ENCODE peak calls at places on chromosome 17, in seven cellular contexts. B is fibroblast of lung; K is activated naive CD4-positive, alpha-beta T cell treated with anti-CD3 and anti-CD28 coated beads, Interleukin-2, amount 10 ng/mL, durations not matched to agents 7 days and 5 days; V is left ventricle myocardium superior; W is HTR-8/SVneo; P is right atrium auricular region; O is aorta. Z is an unnamed sample.

GRCh38 chr17:50953831-50954601 is 87.9 kb upstream of the TOB1 start:
- DNase-seq in K (no peak), B (peak), W (peak), P (peak), O (peak), V (peak), Z (no peak)

GRCh38 chr17:75594499-75595283 is 7.1 kb downstream of the MYO15B start:
- DNase-seq in K (no peak), V (no peak), O (no peak), P (no peak), B (no peak), W (no peak), Z (no peak)

GRCh38 chr17:79202476-79202875 is 127.9 kb downstream of the ENGASE start:
- DNase-seq in W (no peak), K (no peak), P (no peak), B (no peak), V (no peak), O (no peak), Z (no peak)

GRCh38 chr17:49817993-49818392 is 29.5 kb downstream of the KAT7 start:
- DNase-seq in B (no peak), P (no peak), O (no peak), W (no peak), V (no peak), K (peak), Z (no peak)

GRCh38 chr17:40615295-40615988 is 32.2 kb downstream of the SMARCE1 start:
- DNase-seq in O (no peak), V (no peak), P (no peak), B (peak), K (peak), W (peak), Z (no peak)

GRCh38 chr17:7992516-7992915 is 9.9 kb upstream of the GUCY2D start:
- DNase-seq in O (no peak), B (peak), V (no peak), K (no peak), W (no peak), P (no peak), Z (no peak)

GRCh38 chr17:17682737-17683675 is 1.7 kb downstream of the RAI1 start:
- DNase-seq in B (peak), P (no peak), K (peak), W (no peak), V (peak), O (peak), Z (peak)

GRCh38 chr17:32483451-32484019 is 3.3 kb upstream of the CDK5R1 start:
- DNase-seq in W (peak), O (peak), V (peak), K (peak), P (peak), B (peak), Z (peak)

GRCh38 chr17:19725486-19725885 is 9.1 kb upstream of the SLC47A2 start:
- DNase-seq in B (no peak), K (no peak), P (no peak), O (no peak), W (no peak), V (no peak), Z (no peak)

GRCh38 chr17:19730829-19731228 is 14.4 kb upstream of the SLC47A2 start:
- DNase-seq in W (no peak), B (no peak), O (peak), K (no peak), V (no peak), P (no peak), Z (no peak)

GRCh38 chr17:81481011-81481799 is 31.4 kb downstream of the ACTG1 start:
- DNase-seq in V (peak), W (peak), B (peak), K (peak), P (peak), O (peak), Z (peak)

GRCh38 chr17:4509402-4509801 is 10.7 kb downstream of the SPNS2 start:
- DNase-seq in B (no peak), K (peak), O (peak), V (no peak), P (no peak), W (no peak), Z (no peak)

GRCh38 chr17:47967607-47968252 is 3.2 kb upstream of the CDK5RAP3 start:
- DNase-seq in O (no peak), P (no peak), K (no peak), B (peak), W (peak), V (no peak), Z (no peak)

GRCh38 chr17:47862621-47863440 is 11.9 kb upstream of the SP6 start:
- DNase-seq in B (peak), O (no peak), V (no peak), W (peak), K (no peak), P (no peak), Z (no peak)

GRCh38 chr17:61399131-61400057 is at the start of gene TBX2:
- DNase-seq in K (no peak), B (peak), W (peak), P (peak), O (peak), V (peak), Z (no peak)

GRCh38 chr17:39538875-39539274 is 68.8 kb downstream of the NEUROD2 start:
- DNase-seq in O (no peak), K (no peak), P (no peak), V (no peak), B (peak), W (no peak), Z (no peak)

GRCh38 chr17:40915199-40915661 is 22.2 kb downstream of the KRT23 start:
- DNase-seq in W (peak), V (no peak), O (no peak), B (peak), P (no peak), K (no peak), Z (no peak)

GRCh38 chr17:11823862-11824261 is 173.4 kb downstream of the ZNF18 start:
- DNase-seq in V (no peak), B (no peak), P (no peak), W (no peak), K (no peak), O (no peak), Z (no peak)